ENCODE peak calls at places on chromosomes 1 and 21, in four cellular contexts. M, Z, V and O are unnamed samples.
A peak's percentile ranks its signal among the peaks of the same experiment; 100 is the strongest.

GRCh38 chr1:97209381-97209780 is 487.8 kb downstream of the PTBP2 start:
- DNase-seq in Z (no peak), M (no peak), V (no peak), O (no peak)

GRCh38 chr1:155091071-155092051 is 12.7 kb downstream of the EFNA3 start:
- DNase-seq in V (peak; percentile 76), M (peak; percentile 76), Z (peak; percentile 96), O (peak; percentile 94)

GRCh38 chr1:77929806-77930205 is 41.4 kb downstream of the NEXN start:
- DNase-seq in V (no peak), Z (no peak), M (no peak), O (no peak)

GRCh38 chr1:7987528-7987927 is 26.0 kb downstream of the PARK7 start:
- DNase-seq in Z (no peak), M (no peak), V (no peak), O (no peak)

GRCh38 chr1:30908446-30908885 is at the start of gene SDC3:
- DNase-seq in V (no peak), M (no peak), Z (no peak), O (peak; percentile 77)

GRCh38 chr1:10610901-10611600 is 136.3 kb downstream of the PEX14 start:
- DNase-seq in Z (no peak), V (no peak), M (no peak), O (no peak)

GRCh38 chr1:160963521-160963920 is 8.9 kb upstream of the ITLN2 start:
- DNase-seq in Z (no peak), V (no peak), M (no peak), O (no peak)

GRCh38 chr1:51897699-51898031 is 19.1 kb upstream of the NRDC start:
- DNase-seq in Z (no peak), V (no peak), M (no peak), O (no peak)

GRCh38 chr21:31310750-31311149 is 33.3 kb downstream of the TIAM1 start:
- DNase-seq in M (no peak), V (no peak), Z (no peak), O (no peak)

GRCh38 chr21:31612889-31613785 is 46.4 kb upstream of the SOD1 start:
- DNase-seq in V (no peak), Z (no peak), M (no peak), O (no peak)

GRCh38 chr1:194028002-194028401 is 841.6 kb upstream of the B3GALT2 start:
- DNase-seq in M (no peak), V (no peak), Z (no peak), O (no peak)

GRCh38 chr1:98001764-98002163 is 80.9 kb upstream of the DPYD start:
- DNase-seq in M (no peak), Z (no peak), V (no peak), O (no peak)

GRCh38 chr1:117686907-117687306 is 81.1 kb downstream of the TENT5C start:
- DNase-seq in Z (no peak), V (no peak), M (no peak), O (no peak)

GRCh38 chr1:234573711-234574299 is 36.2 kb downstream of the IRF2BP2 start:
- DNase-seq in Z (no peak), M (no peak), V (no peak), O (no peak)

GRCh38 chr1:53559854-53560571 is 100.8 kb downstream of the DMRTB1 start:
- DNase-seq in Z (no peak), V (no peak), M (no peak), O (no peak)

GRCh38 chr21:35395728-35396127 is 346.6 kb upstream of the RUNX1 start:
- DNase-seq in V (no peak), Z (no peak), M (no peak), O (no peak)

GRCh38 chr1:3283849-3284248 is 170.6 kb upstream of the ARHGEF16 start:
- DNase-seq in Z (no peak), M (no peak), V (peak; percentile 56), O (no peak)

GRCh38 chr1:223264983-223265663 is 98.9 kb downstream of the SUSD4 start:
- DNase-seq in M (no peak), V (no peak), Z (no peak), O (no peak)

GRCh38 chr1:118927826-118928225 is 60.3 kb downstream of the TBX15 start:
- DNase-seq in M (no peak), Z (no peak), V (no peak), O (no peak)

GRCh38 chr21:14911351-14911750 is 153.4 kb downstream of the NRIP1 start:
- DNase-seq in Z (no peak), V (no peak), M (no peak), O (no peak)

GRCh38 chr21:28742527-28742926 is 250.2 kb downstream of the LTN1 start:
- DNase-seq in M (no peak), V (no peak), Z (no peak), O (no peak)

DNA sequence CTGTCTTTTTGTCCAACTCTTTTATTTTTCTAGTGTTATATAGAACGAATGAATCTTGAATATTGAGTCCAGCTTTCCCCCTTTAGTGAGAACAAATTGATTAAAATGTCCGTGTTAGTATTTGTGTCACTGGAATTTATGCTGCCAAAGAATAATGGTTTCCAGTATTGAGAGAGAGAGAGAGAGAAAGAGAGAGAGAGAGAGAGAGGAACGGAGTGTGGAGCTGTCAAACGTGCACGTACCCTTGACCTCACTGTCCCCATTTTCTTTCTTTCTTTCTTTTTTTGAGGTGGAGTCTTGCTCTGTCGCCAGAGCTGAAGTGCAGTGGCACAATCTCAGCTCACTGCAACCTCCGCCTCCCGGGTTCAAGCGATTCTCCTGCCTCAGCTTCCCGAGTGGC is 70.9 kb upstream of the GREM2 start:
- DNase-seq in V (no peak), Z (no peak), M (no peak), O (no peak)
- TF ChIP-seq CTCF in V (no peak), Z (no peak), M (no peak), O (no peak)

DNA sequence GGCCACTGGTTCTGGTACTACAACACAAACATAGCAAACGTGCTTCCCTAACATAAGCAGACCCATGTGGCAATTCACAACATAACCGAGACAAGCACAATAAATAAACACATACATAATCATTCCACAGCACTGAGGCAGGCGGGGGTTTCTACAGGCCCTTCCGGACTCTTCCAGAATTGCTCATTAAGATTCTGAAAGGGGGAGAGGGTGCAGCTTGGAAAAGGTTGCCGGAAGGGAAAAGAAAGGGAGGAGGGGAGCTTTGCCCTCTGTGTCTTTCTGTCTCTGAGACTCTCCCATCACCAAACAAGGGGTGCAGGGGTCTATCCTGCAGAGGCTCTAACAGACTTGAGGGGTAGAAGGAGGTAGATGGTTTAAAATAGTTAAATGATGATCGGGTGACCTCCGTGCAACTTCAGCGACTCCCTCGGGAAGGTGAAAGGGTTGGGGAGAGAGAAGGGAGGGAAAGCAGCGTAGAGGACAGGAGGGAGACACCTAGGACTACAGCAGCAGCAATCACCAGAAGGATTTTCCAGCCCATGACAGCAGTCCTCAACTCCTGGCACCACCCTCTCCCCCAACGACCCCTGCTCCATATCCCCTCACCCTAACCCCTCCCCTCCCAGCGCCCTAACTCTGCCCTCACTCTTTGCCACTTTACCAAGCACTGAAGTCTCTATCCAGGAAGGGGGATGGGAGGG is 365.4 kb upstream of the ESRRG start:
- DNase-seq in Z (peak; percentile 84), V (no peak), M (no peak), O (no peak)
- H3K4me3 ChIP-seq in Z (peak overlapping the region; percentile 67), V (peak overlapping the region; percentile 40), M (peak overlapping the region; percentile 73), O (peak overlapping the region; percentile 27)

GRCh38 chr1:11788549-11789053 is 17.2 kb downstream of the MTHFR start:
- DNase-seq in V (no peak), Z (no peak), M (no peak), O (peak; percentile 71)
- TF ChIP-seq POLR2A in V (no peak), Z (no peak), M (no peak), O (no peak)

DNA sequence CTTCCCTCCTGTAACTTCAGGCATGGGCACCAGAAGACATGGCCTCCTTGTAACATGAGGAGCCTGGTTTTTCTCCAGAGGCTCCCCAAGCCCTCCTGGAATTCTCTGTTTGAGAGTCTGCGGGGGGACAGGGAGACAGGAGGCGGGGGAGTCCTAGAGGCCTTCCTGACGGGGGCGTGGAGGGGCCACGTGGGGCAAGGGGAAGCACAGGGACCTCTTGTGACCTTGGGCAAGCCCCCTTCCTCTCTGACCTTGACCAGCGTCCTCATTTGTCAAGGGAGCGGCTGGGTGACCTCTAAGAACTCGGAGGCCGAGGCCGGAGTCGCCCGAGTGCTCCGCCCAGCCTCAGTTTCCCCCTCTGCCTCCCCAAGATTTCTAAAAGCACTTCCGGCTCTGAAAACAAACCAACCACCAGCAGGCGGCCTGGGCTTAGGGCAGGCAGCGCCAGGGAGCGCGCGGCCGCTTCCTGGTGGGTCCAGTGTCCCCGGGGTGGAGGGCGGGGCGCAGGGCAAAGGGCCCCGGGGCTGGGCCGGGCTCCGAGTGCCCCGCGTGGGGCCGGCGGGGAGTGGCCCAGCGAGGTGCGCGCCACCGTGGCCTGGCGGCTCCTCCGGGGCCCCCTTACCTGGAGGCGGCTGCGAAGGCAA is 361 bp downstream of the TMCO4 start:
- DNase-seq in M (peak; percentile 74), V (peak; percentile 46), Z (no peak), O (peak; percentile 90)
- TF ChIP-seq CTCF in M (peak; percentile 34), V (no peak), Z (peak; percentile 16), O (peak; percentile 30)

DNA sequence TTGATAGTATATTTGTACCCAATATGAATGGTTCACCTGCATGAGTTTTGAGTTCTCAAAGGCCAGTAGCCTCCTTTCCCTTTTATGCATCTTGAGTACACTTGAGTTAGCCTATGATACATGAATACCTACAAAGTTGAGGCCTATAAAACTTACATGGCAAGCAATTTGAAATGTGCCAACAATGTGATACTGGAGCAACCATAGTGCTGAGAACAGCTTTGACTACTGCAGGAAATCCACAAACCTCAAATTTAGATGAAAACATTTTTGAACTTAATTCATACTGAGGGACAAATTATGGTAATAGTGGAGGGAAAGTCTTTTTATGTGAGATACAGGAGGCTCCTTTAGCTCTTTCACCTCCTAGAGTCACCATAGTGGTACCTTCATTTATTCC is 37.4 kb downstream of the LEPR start:
- DNase-seq in Z (no peak), M (no peak), V (no peak), O (no peak)
- H3K4me3 ChIP-seq in Z (no peak overlapping the region), M (no peak overlapping the region), V (no peak overlapping the region), O (no peak overlapping the region)

DNA sequence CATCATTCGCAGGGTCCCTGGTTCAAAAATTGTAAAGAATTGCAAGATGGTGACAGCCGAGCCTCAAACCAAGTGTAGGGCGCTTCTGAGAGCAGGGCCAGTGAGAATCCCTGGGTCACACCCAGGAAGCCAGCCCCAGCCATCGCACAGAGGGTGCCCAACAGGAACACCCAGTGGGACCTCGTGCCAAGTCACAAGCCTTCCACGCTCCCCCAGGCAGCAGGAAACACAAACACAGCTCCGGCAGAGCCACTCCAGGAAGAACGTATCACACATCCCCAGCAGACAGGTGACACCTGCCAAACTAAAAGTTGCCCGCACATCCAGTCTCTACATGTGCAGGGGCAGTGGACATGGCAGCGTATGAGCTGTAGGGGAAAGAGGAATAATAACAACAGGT is 20.2 kb downstream of the DHRS3 start:
- DNase-seq in M (peak; percentile 22), V (peak; percentile 71), Z (no peak), O (peak; percentile 64)
- TF ChIP-seq POLR2A in M (no peak), V (no peak), Z (no peak), O (no peak)

GRCh38 chr1:204623894-204624361 is 61.6 kb downstream of the LRRN2 start:
- DNase-seq in V (no peak), M (no peak), Z (no peak), O (no peak)
- TF ChIP-seq CTCF in V (no peak), M (peak; percentile 18), Z (no peak), O (peak; percentile 22)